ENCODE peak calls at places on chromosomes 1 and 21, in nine cellular contexts. One of them, this sample, is unnamed.
A peak's percentile ranks its signal among the peaks of the same experiment; 100 is the strongest.

GRCh38 chr1:247906504-247907047 is 11.2 kb downstream of the OR2W3 start:
- DNase-seq in BE2C: no peak
- DNase-seq in IMR-90: peak; percentile 32
- DNase-seq in psoas muscle: no peak
- DNase-seq in MCF 10A: peak; percentile 79
- DNase-seq in sigmoid colon: no peak
- DNase-seq in lower leg skin: no peak
- DNase-seq in omental fat pad: no peak
- DNase-seq in esophagus squamous epithelium: no peak
- DNase-seq in this sample: no peak

GRCh38 chr1:27356628-27357280 is 10.0 kb downstream of the MAP3K6 start:
- DNase-seq in BE2C: no peak
- DNase-seq in IMR-90: no peak
- DNase-seq in psoas muscle: no peak
- DNase-seq in MCF 10A: no peak
- DNase-seq in sigmoid colon: no peak
- DNase-seq in lower leg skin: no peak
- DNase-seq in omental fat pad: no peak
- DNase-seq in esophagus squamous epithelium: no peak
- DNase-seq in this sample: no peak

GRCh38 chr1:229884765-229885164 is 182.3 kb upstream of the GALNT2 start:
- DNase-seq in BE2C: peak; percentile 84
- DNase-seq in IMR-90: no peak
- DNase-seq in psoas muscle: no peak
- DNase-seq in MCF 10A: no peak
- DNase-seq in sigmoid colon: no peak
- DNase-seq in lower leg skin: peak; percentile 81
- DNase-seq in omental fat pad: no peak
- DNase-seq in esophagus squamous epithelium: no peak
- DNase-seq in this sample: peak; percentile 18

GRCh38 chr1:213989071-213989739 is 1.4 kb downstream of the PROX1 start:
- DNase-seq in BE2C: peak; percentile 72
- DNase-seq in IMR-90: no peak
- DNase-seq in psoas muscle: peak; percentile 51
- DNase-seq in MCF 10A: no peak
- DNase-seq in sigmoid colon: no peak
- DNase-seq in lower leg skin: no peak
- DNase-seq in omental fat pad: no peak
- DNase-seq in esophagus squamous epithelium: no peak
- DNase-seq in this sample: no peak

GRCh38 chr1:204507317-204508105 is 8.7 kb upstream of the MDM4 start:
- DNase-seq in BE2C: peak; percentile 75
- DNase-seq in IMR-90: peak; percentile 22
- DNase-seq in psoas muscle: no peak
- DNase-seq in MCF 10A: peak; percentile 78
- DNase-seq in sigmoid colon: no peak
- DNase-seq in lower leg skin: no peak
- DNase-seq in omental fat pad: no peak
- DNase-seq in esophagus squamous epithelium: no peak
- DNase-seq in this sample: no peak

GRCh38 chr1:57546527-57546926 is 122.7 kb upstream of the DAB1 start:
- DNase-seq in BE2C: no peak
- DNase-seq in IMR-90: no peak
- DNase-seq in psoas muscle: no peak
- DNase-seq in MCF 10A: no peak
- DNase-seq in sigmoid colon: no peak
- DNase-seq in lower leg skin: no peak
- DNase-seq in omental fat pad: no peak
- DNase-seq in esophagus squamous epithelium: no peak
- DNase-seq in this sample: no peak

GRCh38 chr1:156844102-156844501 is 14.8 kb downstream of the INSRR start:
- DNase-seq in BE2C: no peak
- DNase-seq in IMR-90: no peak
- DNase-seq in psoas muscle: no peak
- DNase-seq in MCF 10A: no peak
- DNase-seq in sigmoid colon: no peak
- DNase-seq in lower leg skin: no peak
- DNase-seq in omental fat pad: no peak
- DNase-seq in esophagus squamous epithelium: no peak
- DNase-seq in this sample: no peak

GRCh38 chr1:164755674-164756073 is 196.7 kb downstream of the PBX1 start:
- DNase-seq in BE2C: peak; percentile 53
- DNase-seq in IMR-90: no peak
- DNase-seq in psoas muscle: no peak
- DNase-seq in MCF 10A: peak; percentile 48
- DNase-seq in sigmoid colon: no peak
- DNase-seq in lower leg skin: no peak
- DNase-seq in omental fat pad: no peak
- DNase-seq in esophagus squamous epithelium: no peak
- DNase-seq in this sample: no peak

GRCh38 chr21:35136586-35137254 is 87.6 kb upstream of the RUNX1 start:
- DNase-seq in BE2C: no peak
- DNase-seq in IMR-90: peak; percentile 62
- DNase-seq in psoas muscle: no peak
- DNase-seq in MCF 10A: peak; percentile 37
- DNase-seq in sigmoid colon: no peak
- DNase-seq in lower leg skin: no peak
- DNase-seq in omental fat pad: no peak
- DNase-seq in esophagus squamous epithelium: no peak
- DNase-seq in this sample: no peak

GRCh38 chr1:25433389-25434186 is 2.9 kb downstream of the MACO1 start:
- DNase-seq in BE2C: no peak
- DNase-seq in IMR-90: no peak
- DNase-seq in psoas muscle: no peak
- DNase-seq in MCF 10A: no peak
- DNase-seq in sigmoid colon: no peak
- DNase-seq in lower leg skin: no peak
- DNase-seq in omental fat pad: no peak
- DNase-seq in esophagus squamous epithelium: no peak
- DNase-seq in this sample: no peak

GRCh38 chr1:235864965-235865525 is 1.7 kb downstream of the LYST start:
- DNase-seq in BE2C: no peak
- DNase-seq in IMR-90: no peak
- DNase-seq in psoas muscle: no peak
- DNase-seq in MCF 10A: no peak
- DNase-seq in sigmoid colon: no peak
- DNase-seq in lower leg skin: no peak
- DNase-seq in omental fat pad: no peak
- DNase-seq in esophagus squamous epithelium: no peak
- DNase-seq in this sample: no peak

GRCh38 chr1:26912147-26912490 is 1.7 kb downstream of the NR0B2 start:
- DNase-seq in BE2C: no peak
- DNase-seq in IMR-90: no peak
- DNase-seq in psoas muscle: no peak
- DNase-seq in MCF 10A: no peak
- DNase-seq in sigmoid colon: no peak
- DNase-seq in lower leg skin: no peak
- DNase-seq in omental fat pad: no peak
- DNase-seq in esophagus squamous epithelium: no peak
- DNase-seq in this sample: no peak

GRCh38 chr1:22311461-22311860 is 140.2 kb upstream of the ZBTB40 start:
- DNase-seq in BE2C: no peak
- DNase-seq in IMR-90: no peak
- DNase-seq in psoas muscle: no peak
- DNase-seq in MCF 10A: no peak
- DNase-seq in sigmoid colon: no peak
- DNase-seq in lower leg skin: no peak
- DNase-seq in omental fat pad: no peak
- DNase-seq in esophagus squamous epithelium: no peak
- DNase-seq in this sample: no peak

GRCh38 chr1:37778654-37779053 is 13.7 kb upstream of the EPHA10 start:
- DNase-seq in BE2C: no peak
- DNase-seq in IMR-90: no peak
- DNase-seq in psoas muscle: no peak
- DNase-seq in MCF 10A: no peak
- DNase-seq in sigmoid colon: no peak
- DNase-seq in lower leg skin: no peak
- DNase-seq in omental fat pad: no peak
- DNase-seq in esophagus squamous epithelium: no peak
- DNase-seq in this sample: no peak

GRCh38 chr1:94654031-94654430 is 112.5 kb upstream of the F3 start:
- DNase-seq in BE2C: no peak
- DNase-seq in IMR-90: peak; percentile 53
- DNase-seq in psoas muscle: no peak
- DNase-seq in MCF 10A: peak; percentile 64
- DNase-seq in sigmoid colon: no peak
- DNase-seq in lower leg skin: no peak
- DNase-seq in omental fat pad: no peak
- DNase-seq in esophagus squamous epithelium: no peak
- DNase-seq in this sample: no peak

GRCh38 chr1:1573843-1574720 is 581 bp downstream of the SSU72 start:
- DNase-seq in BE2C: peak; percentile 69
- DNase-seq in IMR-90: peak; percentile 56
- DNase-seq in psoas muscle: peak; percentile 84
- DNase-seq in MCF 10A: peak; percentile 62
- DNase-seq in sigmoid colon: peak; percentile 75
- DNase-seq in lower leg skin: peak; percentile 92
- DNase-seq in omental fat pad: no peak
- DNase-seq in esophagus squamous epithelium: no peak
- DNase-seq in this sample: no peak

GRCh38 chr1:207831517-207832327 is 79.2 kb downstream of the CD34 start:
- DNase-seq in BE2C: no peak
- DNase-seq in IMR-90: peak; percentile 75
- DNase-seq in psoas muscle: peak; percentile 78
- DNase-seq in MCF 10A: no peak
- DNase-seq in sigmoid colon: peak; percentile 61
- DNase-seq in lower leg skin: no peak
- DNase-seq in omental fat pad: no peak
- DNase-seq in esophagus squamous epithelium: no peak
- DNase-seq in this sample: no peak

GRCh38 chr1:218332416-218332815 is 12.7 kb upstream of the TGFB2 start:
- DNase-seq in BE2C: no peak
- DNase-seq in IMR-90: peak; percentile 68
- DNase-seq in psoas muscle: no peak
- DNase-seq in MCF 10A: no peak
- DNase-seq in sigmoid colon: no peak
- DNase-seq in lower leg skin: no peak
- DNase-seq in omental fat pad: no peak
- DNase-seq in esophagus squamous epithelium: no peak
- DNase-seq in this sample: no peak

GRCh38 chr1:218324226-218324580 is 20.9 kb upstream of the TGFB2 start:
- DNase-seq in BE2C: peak; percentile 6
- DNase-seq in IMR-90: no peak
- DNase-seq in psoas muscle: no peak
- DNase-seq in MCF 10A: no peak
- DNase-seq in sigmoid colon: no peak
- DNase-seq in lower leg skin: no peak
- DNase-seq in omental fat pad: no peak
- DNase-seq in esophagus squamous epithelium: no peak
- DNase-seq in this sample: no peak

GRCh38 chr1:218328769-218329168 is 16.4 kb upstream of the TGFB2 start:
- DNase-seq in BE2C: no peak
- DNase-seq in IMR-90: no peak
- DNase-seq in psoas muscle: no peak
- DNase-seq in MCF 10A: no peak
- DNase-seq in sigmoid colon: no peak
- DNase-seq in lower leg skin: no peak
- DNase-seq in omental fat pad: no peak
- DNase-seq in esophagus squamous epithelium: no peak
- DNase-seq in this sample: no peak

GRCh38 chr1:218330043-218330623 is 15.0 kb upstream of the TGFB2 start:
- DNase-seq in BE2C: no peak
- DNase-seq in IMR-90: peak; percentile 61
- DNase-seq in psoas muscle: no peak
- DNase-seq in MCF 10A: peak; percentile 67
- DNase-seq in sigmoid colon: no peak
- DNase-seq in lower leg skin: no peak
- DNase-seq in omental fat pad: no peak
- DNase-seq in esophagus squamous epithelium: no peak
- DNase-seq in this sample: no peak
- TF ChIP-seq CTCF in BE2C: peak; percentile 42
- TF ChIP-seq CTCF in IMR-90: peak; percentile 78
- TF ChIP-seq CTCF in psoas muscle: peak; percentile 74
- TF ChIP-seq CTCF in MCF 10A: peak; percentile 84
- TF ChIP-seq CTCF in sigmoid colon: peak; percentile 46
- TF ChIP-seq CTCF in lower leg skin: no peak
- TF ChIP-seq CTCF in omental fat pad: no peak
- TF ChIP-seq CTCF in esophagus squamous epithelium: peak; percentile 13
- TF ChIP-seq CTCF in this sample: peak; percentile 89

DNA sequence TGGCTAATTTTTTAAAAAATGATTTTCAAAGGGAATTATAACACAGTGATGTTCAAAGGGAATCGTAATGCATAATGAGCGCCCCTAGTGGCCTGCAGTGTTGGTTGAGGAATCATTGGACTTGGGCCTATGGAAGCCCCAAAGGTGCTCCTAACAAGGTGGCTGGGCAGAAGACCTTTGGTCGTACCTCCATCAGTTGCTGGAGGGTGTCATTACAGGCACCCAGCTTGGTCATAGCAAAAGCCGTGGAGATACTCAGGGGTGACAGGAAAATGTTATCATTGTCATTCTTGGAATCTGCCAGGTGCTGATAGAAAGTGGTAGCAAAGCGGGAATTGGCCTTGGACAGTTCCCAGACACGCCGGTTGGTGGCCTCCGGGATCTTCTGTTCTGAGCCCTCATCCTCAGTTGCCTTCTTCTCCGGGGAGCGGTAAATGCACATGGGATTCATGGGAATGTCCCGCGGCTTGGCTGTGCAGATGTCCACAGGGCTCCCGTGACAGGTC is 2.7 kb downstream of the SERPINC1 start:
- DNase-seq in BE2C: peak; percentile 59
- DNase-seq in IMR-90: peak; percentile 18
- DNase-seq in psoas muscle: no peak
- DNase-seq in MCF 10A: peak; percentile 79
- DNase-seq in sigmoid colon: no peak
- DNase-seq in lower leg skin: no peak
- DNase-seq in omental fat pad: no peak
- DNase-seq in esophagus squamous epithelium: no peak
- DNase-seq in this sample: no peak
- TF ChIP-seq CTCF in BE2C: peak; percentile 81
- TF ChIP-seq CTCF in IMR-90: peak; percentile 43
- TF ChIP-seq CTCF in psoas muscle: no peak
- TF ChIP-seq CTCF in MCF 10A: peak; percentile 78
- TF ChIP-seq CTCF in sigmoid colon: no peak
- TF ChIP-seq CTCF in lower leg skin: no peak
- TF ChIP-seq CTCF in omental fat pad: no peak
- TF ChIP-seq CTCF in esophagus squamous epithelium: no peak
- TF ChIP-seq CTCF in this sample: peak; percentile 71

GRCh38 chr1:226886142-226886901 is 15.9 kb downstream of the PSEN2 start:
- DNase-seq in BE2C: no peak
- DNase-seq in IMR-90: no peak
- DNase-seq in psoas muscle: no peak
- DNase-seq in MCF 10A: no peak
- DNase-seq in sigmoid colon: no peak
- DNase-seq in lower leg skin: no peak
- DNase-seq in omental fat pad: no peak
- DNase-seq in esophagus squamous epithelium: no peak
- DNase-seq in this sample: no peak
- TF ChIP-seq CTCF in BE2C: no peak
- TF ChIP-seq CTCF in IMR-90: no peak
- TF ChIP-seq CTCF in psoas muscle: no peak
- TF ChIP-seq CTCF in MCF 10A: no peak
- TF ChIP-seq CTCF in sigmoid colon: no peak
- TF ChIP-seq CTCF in lower leg skin: no peak
- TF ChIP-seq CTCF in omental fat pad: no peak
- TF ChIP-seq CTCF in esophagus squamous epithelium: no peak
- TF ChIP-seq CTCF in this sample: no peak

DNA sequence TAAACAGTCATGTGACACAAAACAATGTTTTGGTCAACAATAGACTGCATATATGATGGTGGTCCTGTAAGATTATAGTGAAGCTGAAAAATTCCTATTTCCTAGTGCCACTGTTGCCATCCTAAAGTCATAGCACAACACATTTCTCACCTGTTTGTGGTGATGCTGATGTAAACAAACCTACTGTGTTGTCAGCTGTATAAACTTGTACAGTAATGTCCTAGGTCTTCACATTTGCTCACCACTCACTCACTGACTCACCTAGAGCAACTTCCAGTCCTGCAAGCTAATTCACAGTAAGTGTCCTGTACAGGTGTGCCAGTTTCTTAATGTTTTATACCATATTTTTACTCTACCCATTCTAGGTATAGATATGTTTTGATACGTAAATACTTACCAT is 326.1 kb upstream of the USP24 start:
- DNase-seq in BE2C: no peak
- DNase-seq in IMR-90: no peak
- DNase-seq in psoas muscle: no peak
- DNase-seq in MCF 10A: no peak
- DNase-seq in sigmoid colon: no peak
- DNase-seq in lower leg skin: no peak
- DNase-seq in omental fat pad: no peak
- DNase-seq in esophagus squamous epithelium: no peak
- DNase-seq in this sample: no peak
- TF ChIP-seq CTCF in BE2C: no peak
- TF ChIP-seq CTCF in IMR-90: no peak
- TF ChIP-seq CTCF in psoas muscle: no peak
- TF ChIP-seq CTCF in MCF 10A: no peak
- TF ChIP-seq CTCF in sigmoid colon: no peak
- TF ChIP-seq CTCF in lower leg skin: no peak
- TF ChIP-seq CTCF in omental fat pad: no peak
- TF ChIP-seq CTCF in esophagus squamous epithelium: no peak
- TF ChIP-seq CTCF in this sample: no peak

This sample was measured in type B pancreatic cell.